ENCODE peak calls at places on chromosome 21, in eight cellular contexts. W is pons; B is H54; G is posterior cingulate gyrus; V is activated CD4-positive, alpha-beta T cell treated with anti-CD3 and anti-CD28 coated beads for 48 hours; Z is mucosa of descending colon; I is small intestine; X is kidney tubule cell. Q is an unnamed sample.
A peak's percentile ranks its signal among the peaks of the same experiment; 100 is the strongest.

GRCh38 chr21:39527664-39528381 is 76.1 kb downstream of the SH3BGR start:
- DNase-seq in W (no peak), B (no peak), G (no peak), V (no peak), Z (peak; percentile 83), I (peak; percentile 88), X (peak; percentile 3), Q (no peak)

GRCh38 chr21:44957047-44957831 is 17.4 kb downstream of the SLX9 start:
- DNase-seq in W (no peak), B (no peak), G (no peak), V (no peak), Z (no peak), I (no peak), X (no peak), Q (no peak)

GRCh38 chr21:38927776-38928175 is 122.0 kb downstream of the ETS2 start:
- DNase-seq in W (no peak), B (no peak), G (no peak), V (no peak), Z (no peak), I (no peak), X (no peak), Q (no peak)

GRCh38 chr21:29238967-29239289 is 59.8 kb upstream of the BACH1 start:
- DNase-seq in W (peak; percentile 57), B (no peak), G (no peak), V (no peak), Z (peak; percentile 35), I (no peak), X (no peak), Q (no peak)

GRCh38 chr21:36908260-36908908 is 58.1 kb downstream of the HLCS start:
- DNase-seq in W (no peak), B (no peak), G (no peak), V (no peak), Z (no peak), I (no peak), X (peak; percentile 22), Q (no peak)

GRCh38 chr21:45537746-45538291 is 4.4 kb downstream of the SLC19A1 start:
- DNase-seq in W (no peak), B (no peak), G (peak; percentile 5), V (no peak), Z (no peak), I (no peak), X (no peak), Q (no peak)

GRCh38 chr21:18340387-18340942 is 63.1 kb downstream of the TMPRSS15 start:
- DNase-seq in W (no peak), B (no peak), G (no peak), V (no peak), Z (no peak), I (no peak), X (no peak), Q (no peak)

GRCh38 chr21:19228241-19228640 is 824.7 kb upstream of the TMPRSS15 start:
- DNase-seq in W (no peak), B (no peak), G (no peak), V (no peak), Z (no peak), I (no peak), X (no peak), Q (no peak)

GRCh38 chr21:41885341-41886024 is 6.3 kb upstream of the PRDM15 start:
- DNase-seq in W (no peak), B (no peak), G (no peak), V (no peak), Z (no peak), I (no peak), X (no peak), Q (no peak)

GRCh38 chr21:26833011-26833410 is 12.2 kb downstream of the ADAMTS1 start:
- DNase-seq in W (no peak), B (no peak), G (no peak), V (no peak), Z (no peak), I (no peak), X (no peak), Q (no peak)

GRCh38 chr21:17436626-17437111 is 76.2 kb upstream of the CXADR start:
- DNase-seq in W (peak; percentile 70), B (no peak), G (no peak), V (no peak), Z (no peak), I (peak; percentile 10), X (no peak), Q (no peak)

GRCh38 chr21:35933466-35933865 is 126.9 kb downstream of the SETD4 start:
- DNase-seq in W (peak; percentile 63), B (peak; percentile 43), G (no peak), V (no peak), Z (peak; percentile 16), I (no peak), X (peak; percentile 97), Q (no peak)

GRCh38 chr21:45042664-45043161 is 31.7 kb upstream of the ADARB1 start:
- DNase-seq in W (no peak), B (no peak), G (no peak), V (no peak), Z (no peak), I (no peak), X (no peak), Q (no peak)

GRCh38 chr21:29075706-29076447 is 2.4 kb upstream of the CCT8 start:
- DNase-seq in W (no peak), B (peak; percentile 18), G (no peak), V (no peak), Z (no peak), I (no peak), X (peak; percentile 95), Q (no peak)

GRCh38 chr21:40054403-40054802 is 187.2 kb downstream of the PCP4 start:
- DNase-seq in W (no peak), B (no peak), G (no peak), V (no peak), Z (peak; percentile 69), I (peak; percentile 44), X (peak; percentile 77), Q (no peak)

GRCh38 chr21:15062566-15062965 is 2.2 kb downstream of the NRIP1 start:
- DNase-seq in W (no peak), B (no peak), G (no peak), V (no peak), Z (no peak), I (peak; percentile 52), X (peak; percentile 36), Q (no peak)

GRCh38 chr21:42474982-42475381 is 21.0 kb downstream of the RSPH1 start:
- DNase-seq in W (no peak), B (no peak), G (no peak), V (no peak), Z (peak; percentile 11), I (no peak), X (peak; percentile 87), Q (no peak)

GRCh38 chr21:28827422-28827821 is 165.3 kb downstream of the LTN1 start:
- DNase-seq in W (no peak), B (no peak), G (no peak), V (no peak), Z (no peak), I (no peak), X (no peak), Q (no peak)

GRCh38 chr21:43286196-43286595 is 117.4 kb downstream of the CRYAA start:
- DNase-seq in W (no peak), B (no peak), G (no peak), V (no peak), Z (no peak), I (no peak), X (no peak), Q (no peak)

GRCh38 chr21:37863842-37864241 is 52.4 kb downstream of the KCNJ6 start:
- DNase-seq in W (no peak), B (no peak), G (no peak), V (peak; percentile 5), Z (no peak), I (no peak), X (no peak), Q (no peak)

GRCh38 chr21:17406202-17406601 is 106.6 kb upstream of the CXADR start:
- DNase-seq in W (no peak), B (no peak), G (no peak), V (no peak), Z (no peak), I (no peak), X (no peak), Q (no peak)

GRCh38 chr21:34704119-34704518 is 35.3 kb downstream of the CLIC6 start:
- DNase-seq in W (no peak), B (no peak), G (no peak), V (no peak), Z (no peak), I (no peak), X (no peak), Q (no peak)